ENCODE peak calls at places on chromosomes 3 and 15, in eight cellular contexts. Z is GM12865; X is tibial artery; L is mucosa of gallbladder; N is caudate nucleus; T is activated naive CD4-positive, alpha-beta T cell treated with anti-CD3 and anti-CD28 coated beads, Interleukin-2, amount 50 U/mL, for 72 hours; O is activated CD4-positive, CD25-positive, alpha-beta regulatory T cell; E is GDM1. W is an unnamed sample.

GRCh38 chr3:171001957-171002694 is 24.4 kb downstream of the SLC2A2 start:
- DNase-seq in Z (no peak), X (no peak), L (peak; percentile 73), N (peak; percentile 11), T (no peak), O (no peak), E (peak; percentile 5), W (no peak)

GRCh38 chr3:126835472-126836219 is 131.6 kb downstream of the CHCHD6 start:
- DNase-seq in Z (no peak), X (no peak), L (no peak), N (peak; percentile 21), T (no peak), O (no peak), E (no peak), W (no peak)

GRCh38 chr15:71080166-71080565 is 35.1 kb upstream of the THSD4 start:
- DNase-seq in Z (no peak), X (no peak), L (no peak), N (no peak), T (no peak), O (no peak), E (no peak), W (no peak)

GRCh38 chr3:12966847-12967750 is 106.1 kb downstream of the IQSEC1 start:
- DNase-seq in Z (no peak), X (peak; percentile 76), L (no peak), N (no peak), T (peak; percentile 61), O (no peak), E (no peak), W (no peak)

GRCh38 chr3:129425619-129426018 is 2.8 kb downstream of the EFCAB12 start:
- DNase-seq in Z (no peak), X (no peak), L (peak; percentile 51), N (no peak), T (no peak), O (no peak), E (no peak), W (no peak)

GRCh38 chr15:51089699-51090098 is 5.0 kb downstream of the TNFAIP8L3 start:
- DNase-seq in Z (no peak), X (no peak), L (no peak), N (no peak), T (no peak), O (no peak), E (no peak), W (no peak)

GRCh38 chr3:186109897-186110803 is 1.3 kb upstream of the ETV5 start:
- DNase-seq in Z (no peak), X (peak; percentile 70), L (no peak), N (peak; percentile 30), T (no peak), O (no peak), E (no peak), W (no peak)

GRCh38 chr15:94582368-94582767 is 351.0 kb downstream of the MCTP2 start:
- DNase-seq in Z (peak; percentile 27), X (no peak), L (peak; percentile 26), N (no peak), T (no peak), O (no peak), E (peak; percentile 62), W (peak; percentile 41)

GRCh38 chr3:8386221-8386620 is 115.4 kb upstream of the LMCD1 start:
- DNase-seq in Z (no peak), X (no peak), L (no peak), N (no peak), T (no peak), O (no peak), E (no peak), W (no peak)

GRCh38 chr15:29656636-29657475 is 165.4 kb downstream of the TJP1 start:
- DNase-seq in Z (no peak), X (no peak), L (no peak), N (no peak), T (no peak), O (no peak), E (no peak), W (no peak)

GRCh38 chr3:27607370-27607769 is 114.8 kb downstream of the EOMES start:
- DNase-seq in Z (no peak), X (no peak), L (no peak), N (no peak), T (no peak), O (no peak), E (no peak), W (no peak)

GRCh38 chr3:57981483-57982087 is 26.6 kb upstream of the FLNB start:
- DNase-seq in Z (no peak), X (no peak), L (no peak), N (no peak), T (no peak), O (no peak), E (no peak), W (no peak)

W was measured in RPMI8226.